ENCODE peak calls at places on chromosomes 1 and 21, in five cellular contexts. One of them, this sample, is unnamed.

GRCh38 chr21:46110499-46111192 is 12.7 kb downstream of the COL6A2 start:
- DNase-seq in uterus: peak
- DNase-seq in ovary: peak
- DNase-seq in IMR-90: no peak
- DNase-seq in upper lobe of right lung: peak
- DNase-seq in this sample: peak

GRCh38 chr1:11285883-11286734 is 13.1 kb downstream of the UBIAD1 start:
- DNase-seq in IMR-90: peak
- DNase-seq in upper lobe of right lung: no peak
- DNase-seq in ovary: no peak
- DNase-seq in uterus: no peak
- DNase-seq in this sample: no peak

GRCh38 chr21:35102488-35103407 is 53.6 kb upstream of the RUNX1 start:
- DNase-seq in uterus: no peak
- DNase-seq in IMR-90: peak
- DNase-seq in upper lobe of right lung: no peak
- DNase-seq in ovary: no peak
- DNase-seq in this sample: no peak

GRCh38 chr21:45615145-45615711 is 28.3 kb upstream of the PCBP3 start:
- DNase-seq in uterus: no peak
- DNase-seq in IMR-90: peak
- DNase-seq in ovary: peak
- DNase-seq in upper lobe of right lung: peak
- DNase-seq in this sample: no peak

GRCh38 chr1:21775542-21775899 is 7.4 kb downstream of the USP48 start:
- DNase-seq in IMR-90: no peak
- DNase-seq in uterus: no peak
- DNase-seq in upper lobe of right lung: no peak
- DNase-seq in ovary: no peak
- DNase-seq in this sample: no peak

GRCh38 chr1:244224487-244225430 is 173.7 kb downstream of the ZBTB18 start:
- DNase-seq in IMR-90: no peak
- DNase-seq in upper lobe of right lung: no peak
- DNase-seq in ovary: no peak
- DNase-seq in uterus: no peak
- DNase-seq in this sample: no peak

GRCh38 chr1:24216254-24216653 is 29.2 kb upstream of the IFNLR1 start:
- DNase-seq in upper lobe of right lung: peak
- DNase-seq in ovary: peak
- DNase-seq in uterus: peak
- DNase-seq in IMR-90: no peak
- DNase-seq in this sample: no peak

GRCh38 chr21:45410151-45410864 is 5.3 kb downstream of the COL18A1 start:
- DNase-seq in ovary: peak
- DNase-seq in IMR-90: no peak
- DNase-seq in uterus: no peak
- DNase-seq in upper lobe of right lung: no peak
- DNase-seq in this sample: no peak

GRCh38 chr1:37020653-37021277 is 13.6 kb downstream of the GRIK3 start:
- DNase-seq in upper lobe of right lung: no peak
- DNase-seq in IMR-90: no peak
- DNase-seq in uterus: no peak
- DNase-seq in ovary: no peak
- DNase-seq in this sample: no peak

GRCh38 chr1:187471555-187471954 is 642.8 kb downstream of the PLA2G4A start:
- DNase-seq in ovary: no peak
- DNase-seq in upper lobe of right lung: no peak
- DNase-seq in IMR-90: peak
- DNase-seq in uterus: no peak
- DNase-seq in this sample: no peak

GRCh38 chr1:211517006-211517405 is 25.0 kb upstream of the RD3 start:
- DNase-seq in upper lobe of right lung: no peak
- DNase-seq in uterus: no peak
- DNase-seq in IMR-90: no peak
- DNase-seq in ovary: no peak
- DNase-seq in this sample: no peak

GRCh38 chr1:201468501-201468843 is 516 bp downstream of the PHLDA3 start:
- DNase-seq in ovary: peak
- DNase-seq in IMR-90: no peak
- DNase-seq in upper lobe of right lung: peak
- DNase-seq in uterus: no peak
- DNase-seq in this sample: no peak

GRCh38 chr1:210170220-210170619 is 62.4 kb upstream of the SERTAD4 start:
- DNase-seq in IMR-90: no peak
- DNase-seq in uterus: no peak
- DNase-seq in upper lobe of right lung: no peak
- DNase-seq in ovary: no peak
- DNase-seq in this sample: no peak

GRCh38 chr1:224544276-224544675 is 71.8 kb upstream of the CNIH3 start:
- DNase-seq in upper lobe of right lung: no peak
- DNase-seq in ovary: no peak
- DNase-seq in IMR-90: peak
- DNase-seq in uterus: no peak
- DNase-seq in this sample: no peak

GRCh38 chr1:14740466-14740865 is 142.0 kb downstream of the KAZN start:
- DNase-seq in upper lobe of right lung: no peak
- DNase-seq in uterus: no peak
- DNase-seq in ovary: no peak
- DNase-seq in IMR-90: no peak
- DNase-seq in this sample: no peak

GRCh38 chr1:36572906-36573305 is 90.2 kb upstream of the CSF3R start:
- DNase-seq in IMR-90: no peak
- DNase-seq in uterus: no peak
- DNase-seq in upper lobe of right lung: peak
- DNase-seq in ovary: no peak
- DNase-seq in this sample: no peak

GRCh38 chr1:199710974-199711373 is 316.5 kb upstream of the NR5A2 start:
- DNase-seq in uterus: no peak
- DNase-seq in ovary: no peak
- DNase-seq in upper lobe of right lung: no peak
- DNase-seq in IMR-90: no peak
- DNase-seq in this sample: no peak

GRCh38 chr1:213983589-213984386 is 4.0 kb upstream of the PROX1 start:
- DNase-seq in uterus: no peak
- DNase-seq in upper lobe of right lung: no peak
- DNase-seq in IMR-90: no peak
- DNase-seq in ovary: no peak
- DNase-seq in this sample: no peak

GRCh38 chr1:4837201-4837600 is 182.8 kb downstream of the AJAP1 start:
- DNase-seq in ovary: no peak
- DNase-seq in uterus: no peak
- DNase-seq in IMR-90: no peak
- DNase-seq in upper lobe of right lung: no peak
- DNase-seq in this sample: no peak

GRCh38 chr21:43585924-43586411 is 73.3 kb downstream of the HSF2BP start:
- DNase-seq in uterus: peak
- DNase-seq in IMR-90: peak
- DNase-seq in upper lobe of right lung: no peak
- DNase-seq in ovary: no peak
- DNase-seq in this sample: peak

GRCh38 chr1:23090056-23090455 is 70.8 kb downstream of the KDM1A start:
- DNase-seq in uterus: no peak
- DNase-seq in ovary: no peak
- DNase-seq in IMR-90: no peak
- DNase-seq in upper lobe of right lung: no peak
- DNase-seq in this sample: no peak

GRCh38 chr1:196896355-196896754 is 8.5 kb downstream of the CFHR4 start:
- DNase-seq in upper lobe of right lung: no peak
- DNase-seq in ovary: no peak
- DNase-seq in uterus: no peak
- DNase-seq in IMR-90: no peak
- DNase-seq in this sample: no peak

GRCh38 chr1:93979718-93980319 is 70.6 kb upstream of the GCLM start:
- DNase-seq in upper lobe of right lung: no peak
- DNase-seq in ovary: no peak
- DNase-seq in IMR-90: peak
- DNase-seq in uterus: peak
- DNase-seq in this sample: no peak

GRCh38 chr1:15004396-15004795 is 149.2 kb upstream of the TMEM51 start:
- DNase-seq in IMR-90: peak
- DNase-seq in uterus: no peak
- DNase-seq in upper lobe of right lung: no peak
- DNase-seq in ovary: no peak
- DNase-seq in this sample: no peak

DNA sequence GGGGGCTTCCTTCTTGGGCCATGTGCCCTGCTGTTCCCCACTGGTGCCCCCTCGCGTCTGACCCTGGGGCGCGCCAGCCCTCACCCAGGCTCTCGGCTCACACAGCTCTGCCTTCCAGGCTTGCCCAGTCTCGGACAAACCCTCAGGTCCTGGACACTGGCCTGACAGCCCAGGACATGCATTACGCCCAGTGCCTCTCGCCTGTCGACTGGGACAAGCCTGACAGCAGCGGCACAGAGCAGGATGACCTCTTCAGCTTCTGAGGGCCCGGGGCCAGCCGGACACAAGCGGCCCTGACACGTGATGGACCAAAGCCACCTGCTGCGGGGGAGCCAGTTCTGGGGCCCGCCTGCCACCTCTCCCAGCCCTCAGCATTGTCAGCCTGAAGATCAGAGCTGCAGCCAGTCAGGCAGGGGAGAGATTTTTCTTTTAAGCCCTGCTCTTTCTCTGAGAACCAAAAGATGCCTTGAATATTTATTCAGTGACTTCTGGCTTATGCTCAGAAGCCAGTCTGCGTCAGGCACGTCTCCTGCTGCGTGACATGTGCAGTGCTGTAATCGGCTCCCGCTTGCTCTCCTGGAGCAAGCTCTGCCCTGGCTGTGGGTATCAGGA is 23.4 kb downstream of the LDLRAP1 start:
- DNase-seq in uterus: peak
- DNase-seq in ovary: peak
- DNase-seq in IMR-90: peak
- DNase-seq in upper lobe of right lung: no peak
- DNase-seq in this sample: no peak
- TF ChIP-seq CTCF in uterus: no peak
- TF ChIP-seq CTCF in ovary: no peak
- TF ChIP-seq CTCF in IMR-90: peak
- TF ChIP-seq CTCF in upper lobe of right lung: no peak
- TF ChIP-seq CTCF in this sample: no peak

GRCh38 chr1:43830802-43831201 is 102.8 kb upstream of the ARTN start:
- DNase-seq in IMR-90: no peak
- DNase-seq in uterus: no peak
- DNase-seq in upper lobe of right lung: no peak
- DNase-seq in ovary: no peak
- DNase-seq in this sample: no peak
- H3K27ac ChIP-seq in IMR-90: no peak
- H3K27ac ChIP-seq in uterus: no peak
- H3K27ac ChIP-seq in upper lobe of right lung: no peak
- H3K27ac ChIP-seq in ovary: no peak
- H3K27ac ChIP-seq in this sample: no peak

GRCh38 chr1:174999926-175000696 is at the start of gene CACYBP:
- DNase-seq in uterus: peak
- DNase-seq in IMR-90: peak
- DNase-seq in ovary: no peak
- DNase-seq in upper lobe of right lung: no peak
- DNase-seq in this sample: peak
- TF ChIP-seq CTCF in uterus: no peak
- TF ChIP-seq CTCF in IMR-90: no peak
- TF ChIP-seq CTCF in ovary: peak
- TF ChIP-seq CTCF in upper lobe of right lung: no peak
- TF ChIP-seq CTCF in this sample: no peak

GRCh38 chr1:91679446-91679845 is 178.8 kb downstream of the CDC7 start:
- DNase-seq in upper lobe of right lung: no peak
- DNase-seq in IMR-90: no peak
- DNase-seq in ovary: no peak
- DNase-seq in uterus: no peak
- DNase-seq in this sample: no peak
- H3K27ac ChIP-seq in upper lobe of right lung: no peak
- H3K27ac ChIP-seq in IMR-90: no peak
- H3K27ac ChIP-seq in ovary: no peak
- H3K27ac ChIP-seq in uterus: no peak
- H3K27ac ChIP-seq in this sample: no peak